ENCODE peak calls at places on chromosomes 5 and 9, in ten cellular contexts. N is CD8-positive, alpha-beta memory T cell; P is IMR-90; O is Panc1; X is DND-41; W is AG09309; Q is fibroblast of the aortic adventitia; J is GM23338; T is breast epithelium; F is mucosa of descending colon. H is an unnamed sample.

GRCh38 chr5:69312459-69313160 is 20.0 kb downstream of the CCDC125 start:
- DNase-seq in N (no peak), P (no peak), O (no peak), X (no peak), W (no peak), Q (no peak), J (no peak), T (no peak), F (no peak), H (no peak)

GRCh38 chr9:15509931-15510788 is 610 bp downstream of the PSIP1 start:
- DNase-seq in N (peak), P (no peak), O (no peak), X (peak), W (no peak), Q (no peak), J (peak), T (no peak), F (peak), H (peak)

GRCh38 chr9:35423499-35423898 is 66.4 kb upstream of the RUSC2 start:
- DNase-seq in N (no peak), P (peak), O (no peak), X (no peak), W (no peak), Q (no peak), J (no peak), T (no peak), F (no peak), H (no peak)

GRCh38 chr5:83107692-83108410 is 30.5 kb downstream of the XRCC4 start:
- DNase-seq in N (no peak), P (no peak), O (no peak), X (no peak), W (no peak), Q (no peak), J (no peak), T (no peak), F (no peak), H (no peak)

GRCh38 chr9:5582835-5583195 is 46.1 kb upstream of the RIC1 start:
- DNase-seq in N (no peak), P (peak), O (no peak), X (no peak), W (peak), Q (peak), J (no peak), T (no peak), F (no peak), H (no peak)

GRCh38 chr9:37625262-37626147 is 25.2 kb upstream of the FRMPD1 start:
- DNase-seq in N (no peak), P (no peak), O (no peak), X (no peak), W (no peak), Q (no peak), J (no peak), T (no peak), F (peak), H (no peak)

GRCh38 chr5:176415240-176416122 is 858 bp downstream of the CLTB start:
- DNase-seq in N (no peak), P (peak), O (no peak), X (peak), W (no peak), Q (peak), J (peak), T (peak), F (no peak), H (no peak)

GRCh38 chr5:68740204-68740910 is 353.5 kb upstream of the SLC30A5 start:
- DNase-seq in N (no peak), P (no peak), O (no peak), X (peak), W (no peak), Q (no peak), J (no peak), T (no peak), F (no peak), H (no peak)

GRCh38 chr5:160506006-160507004 is 84.7 kb downstream of the PTTG1 start:
- DNase-seq in N (peak), P (peak), O (no peak), X (peak), W (no peak), Q (peak), J (peak), T (no peak), F (peak), H (peak)

GRCh38 chr9:34413229-34413852 is 36.6 kb upstream of the MYORG start:
- DNase-seq in N (no peak), P (peak), O (no peak), X (peak), W (no peak), Q (peak), J (peak), T (peak), F (peak), H (peak)

GRCh38 chr5:32298056-32298420 is 14.7 kb downstream of the MTMR12 start:
- DNase-seq in N (no peak), P (no peak), O (no peak), X (no peak), W (no peak), Q (no peak), J (no peak), T (no peak), F (no peak), H (no peak)

GRCh38 chr5:73302797-73303138 is 129.8 kb downstream of the TMEM174 start:
- DNase-seq in N (no peak), P (no peak), O (no peak), X (no peak), W (no peak), Q (no peak), J (no peak), T (no peak), F (no peak), H (no peak)

GRCh38 chr5:176134529-176135223 is 103.5 kb upstream of the SIMC1 start:
- DNase-seq in N (no peak), P (no peak), O (no peak), X (no peak), W (no peak), Q (no peak), J (peak), T (no peak), F (no peak), H (no peak)

GRCh38 chr9:7246917-7247538 is 489.3 kb downstream of the KDM4C start:
- DNase-seq in N (no peak), P (peak), O (no peak), X (no peak), W (no peak), Q (no peak), J (no peak), T (no peak), F (no peak), H (no peak)

GRCh38 chr9:136850866-136851775 is 1.0 kb upstream of the MAMDC4 start:
- DNase-seq in N (no peak), P (no peak), O (no peak), X (no peak), W (no peak), Q (no peak), J (no peak), T (no peak), F (peak), H (no peak)
- H3K4me3 ChIP-seq in N (no peak), P (no peak), O (peak), X (no peak), W (no peak), Q (no peak), J (no peak), T (no peak), F (no peak), H (no peak)

GRCh38 chr9:98402272-98402840 is 146.9 kb upstream of the TBC1D2 start:
- DNase-seq in N (no peak), P (no peak), O (no peak), X (no peak), W (no peak), Q (no peak), J (peak), T (no peak), F (no peak), H (no peak)
- H3K4me3 ChIP-seq in N (no peak), P (no peak), O (no peak), X (no peak), W (no peak), Q (no peak), J (no peak), T (no peak), F (no peak), H (no peak)

DNA sequence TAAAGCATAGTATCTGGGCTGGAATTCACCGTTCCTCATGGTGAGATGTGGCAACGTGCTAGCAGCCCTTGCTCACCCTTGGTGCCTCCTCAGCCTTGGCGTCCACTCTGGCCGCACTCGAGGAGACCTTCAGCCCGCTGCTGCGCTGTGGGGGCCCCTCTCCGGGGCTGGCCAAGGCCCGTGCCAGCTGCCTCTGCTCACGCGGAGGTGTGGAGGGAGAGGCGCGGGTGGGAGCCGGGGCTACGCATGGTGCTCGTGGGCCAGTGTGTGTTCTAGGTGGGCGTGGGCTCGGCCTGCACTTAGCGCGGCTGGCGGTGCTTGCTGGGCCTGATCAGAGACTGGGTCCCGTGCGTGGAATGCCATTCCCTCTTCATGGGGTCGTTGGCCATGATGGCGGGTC is 424.2 kb downstream of the KCTD16 start:
- DNase-seq in N (no peak), P (no peak), O (no peak), X (no peak), W (no peak), Q (no peak), J (no peak), T (no peak), F (no peak), H (no peak)
- H3K4me3 ChIP-seq in N (no peak), P (no peak), O (no peak), X (no peak), W (no peak), Q (no peak), J (no peak), T (no peak), F (no peak), H (no peak)

DNA sequence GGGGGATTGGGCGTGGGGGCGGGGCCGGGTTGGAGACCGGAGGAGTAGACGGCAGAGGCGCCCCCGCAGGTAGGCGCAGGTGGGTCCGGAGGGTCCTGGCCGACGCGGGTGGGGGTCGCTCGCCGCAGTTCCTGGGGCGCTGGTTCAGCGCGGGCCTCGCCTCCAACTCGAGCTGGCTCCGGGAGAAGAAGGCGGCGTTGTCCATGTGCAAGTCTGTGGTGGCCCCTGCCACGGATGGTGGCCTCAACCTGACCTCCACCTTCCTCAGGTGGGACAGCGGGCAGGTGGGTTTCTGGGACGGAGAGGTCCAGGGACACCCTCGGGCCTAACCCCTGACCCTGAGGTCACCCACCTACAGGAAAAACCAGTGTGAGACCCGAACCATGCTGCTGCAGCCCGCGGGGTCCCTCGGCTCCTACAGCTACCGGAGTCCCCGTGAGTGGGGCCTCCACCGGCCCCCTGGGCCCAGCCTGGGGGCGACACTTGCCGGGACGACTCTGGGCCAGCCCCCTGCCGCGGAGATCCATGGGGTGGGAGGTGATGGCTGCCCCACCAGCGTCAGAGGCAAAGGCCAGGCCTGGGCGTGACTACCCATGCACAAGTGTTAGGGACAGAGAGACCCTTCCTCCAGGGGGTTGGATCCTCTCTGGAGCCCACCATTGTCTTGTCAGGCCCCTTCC is 1.7 kb downstream of the PTGDS start:
- DNase-seq in N (no peak), P (no peak), O (no peak), X (no peak), W (no peak), Q (no peak), J (peak), T (no peak), F (no peak), H (no peak)
- H3K4me3 ChIP-seq in N (no peak), P (no peak), O (peak), X (no peak), W (no peak), Q (no peak), J (peak), T (no peak), F (no peak), H (no peak)

DNA sequence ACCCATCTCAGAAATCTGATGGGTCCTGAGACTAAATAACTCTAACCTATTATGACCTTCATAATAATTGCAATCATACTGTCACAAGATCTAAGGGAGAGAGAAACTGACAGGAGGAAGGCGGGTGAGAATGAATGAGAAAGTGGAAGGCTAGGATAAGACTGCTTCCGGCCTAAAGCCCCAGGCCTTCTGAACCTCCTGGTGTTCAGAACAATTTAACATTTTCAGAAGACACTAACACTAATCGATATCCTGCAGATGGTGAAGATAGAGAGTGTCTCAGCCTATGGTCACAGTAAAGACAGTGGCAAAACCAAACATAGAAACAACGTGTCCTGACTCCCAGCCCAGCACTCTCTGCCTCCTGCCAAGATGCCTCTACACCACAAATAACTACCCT is 1.2 kb downstream of the RPS14 start:
- DNase-seq in N (no peak), P (no peak), O (no peak), X (no peak), W (no peak), Q (no peak), J (no peak), T (no peak), F (no peak), H (no peak)
- H3K4me3 ChIP-seq in N (peak), P (peak), O (peak), X (peak), W (peak), Q (peak), J (peak), T (peak), F (peak), H (peak)

GRCh38 chr5:39057745-39058144 is 16.5 kb downstream of the RICTOR start:
- DNase-seq in N (no peak), P (no peak), O (no peak), X (no peak), W (no peak), Q (no peak), J (no peak), T (no peak), F (no peak), H (no peak)
- H3K4me3 ChIP-seq in N (no peak), P (peak), O (peak), X (peak), W (no peak), Q (peak), J (no peak), T (peak), F (no peak), H (no peak)

GRCh38 chr9:136120119-136120393 is 1.4 kb upstream of the TMEM250 start:
- DNase-seq in N (no peak), P (no peak), O (no peak), X (no peak), W (no peak), Q (no peak), J (no peak), T (no peak), F (peak), H (no peak)
- H3K4me3 ChIP-seq in N (no peak), P (no peak), O (peak), X (peak), W (peak), Q (peak), J (peak), T (peak), F (no peak), H (peak)

GRCh38 chr9:129109504-129109903 is 1.1 kb downstream of the CRAT start:
- DNase-seq in N (no peak), P (no peak), O (no peak), X (peak), W (no peak), Q (peak), J (peak), T (no peak), F (peak), H (peak)
- H3K4me3 ChIP-seq in N (no peak), P (no peak), O (peak), X (no peak), W (peak), Q (peak), J (no peak), T (peak), F (no peak), H (no peak)